ENCODE peak calls at places on chromosome 9, in six cellular contexts. D, G, Y, M, B and Q are unnamed samples.

GRCh38 chr9:28051559-28051958 is 478.3 kb upstream of the C9orf72 start:
- DNase-seq in M (no peak), D (no peak), B (no peak), Y (no peak), G (no peak), Q (no peak)

GRCh38 chr9:125750656-125751035 is 3.5 kb downstream of the PBX3 start:
- DNase-seq in B (no peak), G (no peak), M (no peak), Y (no peak), D (peak; percentile 50), Q (no peak)

GRCh38 chr9:137733429-137733828 is 114.6 kb downstream of the EHMT1 start:
- DNase-seq in D (no peak), B (no peak), Y (no peak), G (no peak), M (no peak), Q (no peak)

GRCh38 chr9:133188006-133188842 is 20.8 kb downstream of the OBP2B start:
- DNase-seq in Y (peak; percentile 69), G (no peak), M (peak; percentile 42), B (no peak), D (peak; percentile 57), Q (peak; percentile 39)

GRCh38 chr9:27377811-27378345 is 80.9 kb upstream of the EQTN start:
- DNase-seq in G (peak; percentile 82), M (no peak), Y (no peak), B (no peak), D (no peak), Q (no peak)

GRCh38 chr9:14347408-14348224 is 33.7 kb upstream of the NFIB start:
- DNase-seq in D (peak; percentile 9), Y (no peak), G (no peak), M (no peak), B (no peak), Q (no peak)

GRCh38 chr9:120344230-120344629 is 235.7 kb downstream of the CDK5RAP2 start:
- DNase-seq in B (no peak), G (no peak), D (no peak), M (peak; percentile 37), Y (no peak), Q (peak; percentile 47)

GRCh38 chr9:124284940-124285441 is 27.2 kb downstream of the NEK6 start:
- DNase-seq in D (no peak), M (no peak), G (no peak), Y (no peak), B (no peak), Q (no peak)

GRCh38 chr9:126793686-126794417 is 11.0 kb upstream of the ZBTB43 start:
- DNase-seq in Y (no peak), D (no peak), B (no peak), G (no peak), M (no peak), Q (no peak)

GRCh38 chr9:17627641-17628040 is 48.8 kb downstream of the SH3GL2 start:
- DNase-seq in D (no peak), M (no peak), B (no peak), Y (no peak), G (no peak), Q (no peak)

GRCh38 chr9:126157826-126158431 is 168.7 kb upstream of the MVB12B start:
- DNase-seq in M (no peak), B (no peak), Y (no peak), G (no peak), D (no peak), Q (no peak)

GRCh38 chr9:81462759-81463158 is 226.6 kb downstream of the TLE1 start:
- DNase-seq in D (no peak), Y (no peak), M (no peak), B (no peak), G (no peak), Q (no peak)

GRCh38 chr9:127035423-127035822 is 87.0 kb downstream of the ANGPTL2 start:
- DNase-seq in Y (no peak), M (no peak), B (no peak), D (no peak), G (no peak), Q (no peak)

GRCh38 chr9:88897081-88897480 is 94.2 kb upstream of the S1PR3 start:
- DNase-seq in B (no peak), M (no peak), G (no peak), D (no peak), Y (no peak), Q (no peak)

GRCh38 chr9:113543286-113544000 is 79.9 kb downstream of the RGS3 start:
- DNase-seq in D (no peak), Y (no peak), B (no peak), M (no peak), G (no peak), Q (no peak)

GRCh38 chr9:135562235-135562745 is 734 bp downstream of the PAEP start:
- DNase-seq in G (no peak), B (no peak), M (no peak), Y (no peak), D (no peak), Q (no peak)

GRCh38 chr9:112091805-112092204 is 83.3 kb downstream of the SUSD1 start:
- DNase-seq in Y (no peak), D (no peak), G (no peak), M (no peak), B (no peak), Q (no peak)

GRCh38 chr9:61667559-61668121 is 477.8 kb downstream of the SPATA31A7 start:
- DNase-seq in B (no peak), D (no peak), Y (no peak), M (no peak), G (no peak), Q (no peak)

GRCh38 chr9:61665330-61665751 is 475.5 kb downstream of the SPATA31A7 start:
- DNase-seq in Y (peak; percentile 15), M (no peak), B (no peak), D (no peak), G (no peak), Q (no peak)

GRCh38 chr9:61665829-61666228 is 476.0 kb downstream of the SPATA31A7 start:
- DNase-seq in Y (no peak), B (no peak), G (no peak), M (no peak), D (no peak), Q (no peak)

GRCh38 chr9:61666849-61667371 is 477.1 kb downstream of the SPATA31A7 start:
- DNase-seq in D (no peak), Y (no peak), M (no peak), G (no peak), B (no peak), Q (no peak)

GRCh38 chr9:61666310-61666709 is 476.5 kb downstream of the SPATA31A7 start:
- DNase-seq in D (no peak), M (no peak), B (no peak), Y (no peak), G (no peak), Q (no peak)
- TF ChIP-seq YY1 in D (no peak), M (no peak), B (no peak), Y (no peak), G (no peak), Q (no peak)

DNA sequence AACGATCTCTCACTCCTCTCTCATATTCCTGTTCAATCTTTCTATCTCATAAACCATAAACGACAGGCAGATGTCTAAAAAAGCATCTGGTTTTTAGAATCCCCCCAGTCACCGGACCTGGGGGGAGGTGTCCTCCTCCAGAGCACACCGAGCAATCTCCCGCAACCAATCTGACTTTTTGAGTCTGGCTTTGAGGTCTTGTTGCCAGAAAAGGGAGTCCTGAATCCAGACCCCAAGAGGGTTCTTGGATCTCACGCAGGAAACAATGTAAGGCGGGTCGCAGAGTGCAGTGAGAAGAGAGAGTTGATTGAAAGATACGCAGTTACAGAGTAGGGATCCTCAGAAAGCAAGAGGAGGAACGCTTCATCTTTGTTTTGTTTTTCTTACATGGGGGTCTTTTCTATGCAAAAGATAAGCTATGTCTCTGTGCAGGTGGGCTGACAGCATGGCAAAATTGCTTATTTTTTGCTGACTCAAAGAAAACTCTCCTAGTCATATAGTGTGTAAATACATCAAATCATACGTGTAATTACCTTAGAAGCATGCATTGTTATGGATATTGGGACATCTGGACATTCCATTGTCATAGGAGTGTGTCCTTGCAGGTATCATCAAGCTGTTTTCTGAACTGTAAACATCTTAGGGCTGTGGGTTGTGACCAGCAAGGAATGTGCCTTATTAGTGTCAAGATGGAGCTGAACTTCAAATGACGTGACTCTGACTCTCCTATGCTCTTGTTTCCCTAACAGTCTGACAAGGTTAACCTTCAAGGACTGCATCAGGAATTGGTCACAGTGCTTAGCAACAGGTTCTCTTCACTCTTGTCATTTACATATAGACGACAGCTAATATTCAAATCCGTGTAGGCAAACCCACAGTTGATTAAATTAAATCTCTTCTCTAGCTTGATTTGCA is 159.3 kb upstream of the DAPK1 start:
- DNase-seq in D (peak; percentile 35), M (no peak), G (no peak), Y (no peak), B (no peak), Q (no peak)
- TF ChIP-seq RAD21 in D (no peak), M (no peak), G (no peak), Y (no peak), B (no peak), Q (no peak)

DNA sequence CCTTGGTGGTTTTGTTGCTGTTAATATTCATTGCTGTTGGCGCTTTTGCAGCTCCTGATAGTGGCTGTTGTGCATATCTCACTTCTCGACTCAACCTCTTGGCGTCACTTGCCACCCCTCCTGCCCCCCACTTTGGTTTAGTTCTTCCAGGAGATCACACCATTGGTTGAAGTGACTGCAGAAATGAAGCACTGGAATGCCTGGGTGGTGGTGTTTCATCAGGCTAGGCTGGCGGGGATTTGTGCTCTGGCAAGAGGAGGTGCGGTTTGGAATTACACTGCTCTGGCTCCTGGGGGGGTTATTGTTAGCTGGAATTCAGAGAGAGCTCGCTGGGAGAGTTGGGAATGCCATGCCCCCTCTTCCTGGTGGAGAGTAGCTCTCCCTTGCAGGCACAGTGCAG is 11.5 kb downstream of the PRRC2B start:
- DNase-seq in D (no peak), B (peak; percentile 72), G (no peak), M (no peak), Y (peak; percentile 3), Q (no peak)
- TF ChIP-seq JUND in D (no peak), B (no peak), G (no peak), M (no peak), Y (no peak), Q (no peak)

GRCh38 chr9:107237873-107238272 is 45.2 kb upstream of the RAD23B start:
- DNase-seq in B (no peak), M (no peak), G (no peak), D (no peak), Y (no peak), Q (no peak)

GRCh38 chr9:107239474-107239873 is 43.6 kb upstream of the RAD23B start:
- DNase-seq in D (no peak), M (peak; percentile 44), G (no peak), Y (peak; percentile 19), B (no peak), Q (no peak)

GRCh38 chr9:107240260-107240659 is 42.8 kb upstream of the RAD23B start:
- DNase-seq in G (no peak), Y (no peak), M (no peak), B (no peak), D (no peak), Q (no peak)

DNA sequence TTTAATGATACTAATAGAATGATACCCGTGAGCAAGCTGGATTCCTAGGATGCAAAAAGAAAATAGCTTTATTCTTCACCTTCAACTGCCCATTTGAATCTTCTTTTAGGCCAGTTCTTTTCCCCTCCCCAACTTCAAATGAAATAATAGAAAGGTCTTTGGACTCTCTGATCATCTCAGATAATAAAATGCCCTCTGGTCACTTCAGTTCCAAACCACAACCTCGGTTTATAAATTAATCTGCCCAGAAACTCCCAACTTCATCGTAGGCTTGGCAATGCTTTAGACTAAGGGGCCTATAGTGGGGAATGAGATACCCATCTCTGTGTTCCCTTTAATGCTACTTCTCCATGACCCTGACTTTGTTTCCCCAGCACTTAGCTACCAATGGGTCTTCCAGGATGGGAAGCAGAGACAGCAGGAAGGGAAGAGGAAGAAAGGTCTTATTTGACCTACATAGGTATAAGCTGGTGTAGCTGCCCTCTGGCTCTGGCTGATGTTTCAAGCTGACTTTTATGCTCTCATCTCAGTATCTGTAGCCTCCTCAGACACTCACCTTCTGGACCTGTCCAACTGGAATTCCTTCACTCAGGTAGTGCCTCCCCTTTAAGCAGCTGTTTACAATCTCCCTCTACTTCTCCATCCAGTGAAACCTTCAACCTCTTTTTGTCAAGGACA is 47.2 kb upstream of the RAD23B start:
- DNase-seq in D (no peak), Y (no peak), M (no peak), B (no peak), G (no peak), Q (no peak)
- TF ChIP-seq YY1 in D (no peak), Y (no peak), M (no peak), B (no peak), G (no peak), Q (no peak)